ENCODE peak calls at places on chromosomes 13 and 19, in four cellular contexts. One of them, this sample, is unnamed.

GRCh38 chr19:17234911-17235617 is 9.0 kb downstream of the OCEL1 start:
- DNase-seq in T-cell: peak
- DNase-seq in NCI-H2081: peak
- DNase-seq in nephron progenitor cell: peak
- DNase-seq in this sample: peak

GRCh38 chr19:23698711-23699520 is 11.9 kb upstream of the ZNF675 start:
- DNase-seq in T-cell: no peak
- DNase-seq in NCI-H2081: no peak
- DNase-seq in nephron progenitor cell: no peak
- DNase-seq in this sample: no peak

GRCh38 chr13:48775804-48776203 is 122.1 kb downstream of the CYSLTR2 start:
- DNase-seq in T-cell: no peak
- DNase-seq in NCI-H2081: no peak
- DNase-seq in nephron progenitor cell: no peak
- DNase-seq in this sample: no peak

GRCh38 chr13:99150575-99151370 is 49.9 kb upstream of the UBAC2 start:
- DNase-seq in T-cell: no peak
- DNase-seq in NCI-H2081: no peak
- DNase-seq in nephron progenitor cell: no peak
- DNase-seq in this sample: no peak

GRCh38 chr19:13692096-13692495 is 72.2 kb upstream of the MRI1 start:
- DNase-seq in T-cell: no peak
- DNase-seq in NCI-H2081: no peak
- DNase-seq in nephron progenitor cell: no peak
- DNase-seq in this sample: no peak

GRCh38 chr13:113029487-113030258 is 60.7 kb downstream of the MCF2L start:
- DNase-seq in T-cell: peak
- DNase-seq in NCI-H2081: peak
- DNase-seq in nephron progenitor cell: peak
- DNase-seq in this sample: peak

GRCh38 chr13:87810391-87810801 is 139.2 kb downstream of the SLITRK5 start:
- DNase-seq in T-cell: no peak
- DNase-seq in NCI-H2081: no peak
- DNase-seq in nephron progenitor cell: peak
- DNase-seq in this sample: no peak

GRCh38 chr13:29453657-29454056 is 141.8 kb downstream of the SLC7A1 start:
- DNase-seq in T-cell: no peak
- DNase-seq in NCI-H2081: no peak
- DNase-seq in nephron progenitor cell: no peak
- DNase-seq in this sample: no peak

GRCh38 chr13:33545492-33545891 is 259.9 kb upstream of the STARD13 start:
- DNase-seq in T-cell: no peak
- DNase-seq in NCI-H2081: no peak
- DNase-seq in nephron progenitor cell: no peak
- DNase-seq in this sample: no peak

GRCh38 chr13:68390987-68391386 is 1160.9 kb upstream of the PCDH9 start:
- DNase-seq in T-cell: no peak
- DNase-seq in NCI-H2081: no peak
- DNase-seq in nephron progenitor cell: no peak
- DNase-seq in this sample: no peak

GRCh38 chr13:94121686-94122085 is 357.8 kb downstream of the DCT start:
- DNase-seq in T-cell: no peak
- DNase-seq in NCI-H2081: no peak
- DNase-seq in nephron progenitor cell: no peak
- DNase-seq in this sample: no peak

GRCh38 chr19:19348266-19348665 is 27.6 kb downstream of the MAU2 start:
- DNase-seq in T-cell: no peak
- DNase-seq in NCI-H2081: no peak
- DNase-seq in nephron progenitor cell: no peak
- DNase-seq in this sample: no peak

GRCh38 chr19:43470288-43470687 is 4.9 kb upstream of the LYPD3 start:
- DNase-seq in T-cell: peak
- DNase-seq in NCI-H2081: no peak
- DNase-seq in nephron progenitor cell: no peak
- DNase-seq in this sample: peak

GRCh38 chr13:99434258-99434788 is 66.9 kb upstream of the TM9SF2 start:
- DNase-seq in T-cell: peak
- DNase-seq in NCI-H2081: no peak
- DNase-seq in nephron progenitor cell: no peak
- DNase-seq in this sample: peak

GRCh38 chr13:51804295-51805172 is 571 bp upstream of the DHRS12 start:
- DNase-seq in T-cell: peak
- DNase-seq in NCI-H2081: no peak
- DNase-seq in nephron progenitor cell: no peak
- DNase-seq in this sample: no peak

GRCh38 chr19:15129856-15130580 is 22.8 kb downstream of the SYDE1 start:
- DNase-seq in T-cell: peak
- DNase-seq in NCI-H2081: no peak
- DNase-seq in nephron progenitor cell: no peak
- DNase-seq in this sample: peak

GRCh38 chr19:2275588-2276428 is 6.2 kb downstream of the PEAK3 start:
- DNase-seq in T-cell: no peak
- DNase-seq in NCI-H2081: no peak
- DNase-seq in nephron progenitor cell: no peak
- DNase-seq in this sample: peak

GRCh38 chr19:9205506-9206113 is 13.8 kb downstream of the OR7D4 start:
- DNase-seq in T-cell: peak
- DNase-seq in NCI-H2081: peak
- DNase-seq in nephron progenitor cell: peak
- DNase-seq in this sample: peak

GRCh38 chr19:29491995-29492577 is 33.7 kb upstream of the VSTM2B start:
- DNase-seq in T-cell: no peak
- DNase-seq in NCI-H2081: no peak
- DNase-seq in nephron progenitor cell: no peak
- DNase-seq in this sample: no peak

GRCh38 chr13:26515721-26516120 is 41.8 kb upstream of the WASF3 start:
- DNase-seq in T-cell: no peak
- DNase-seq in NCI-H2081: no peak
- DNase-seq in nephron progenitor cell: no peak
- DNase-seq in this sample: no peak

GRCh38 chr13:77386880-77387606 is 60.1 kb upstream of the MYCBP2 start:
- DNase-seq in T-cell: no peak
- DNase-seq in NCI-H2081: no peak
- DNase-seq in nephron progenitor cell: no peak
- DNase-seq in this sample: no peak

GRCh38 chr13:23979361-23980159 is 82.3 kb upstream of the C1QTNF9B start:
- DNase-seq in T-cell: peak
- DNase-seq in NCI-H2081: no peak
- DNase-seq in nephron progenitor cell: peak
- DNase-seq in this sample: peak

GRCh38 chr13:114079601-114080536 is 52.6 kb downstream of the RASA3 start:
- DNase-seq in T-cell: no peak
- DNase-seq in NCI-H2081: no peak
- DNase-seq in nephron progenitor cell: peak
- DNase-seq in this sample: peak